ENCODE peak calls at places on chromosomes 7 and 10, in four cellular contexts. T, V, N and J are unnamed samples.
A peak's percentile ranks its signal among the peaks of the same experiment; 100 is the strongest.

GRCh38 chr7:15326044-15326644 is 235.7 kb downstream of the AGMO start:
- DNase-seq in T (no peak), V (peak; percentile 25), N (no peak), J (no peak)

GRCh38 chr7:155444746-155445145 is 13.2 kb upstream of the EN2 start:
- DNase-seq in T (no peak), V (no peak), N (no peak), J (no peak)

GRCh38 chr7:140670343-140670935 is 2.3 kb upstream of the ADCK2 start:
- DNase-seq in T (no peak), V (no peak), N (no peak), J (no peak)

GRCh38 chr10:58266826-58267712 is 625 bp downstream of the IPMK start:
- DNase-seq in T (peak; percentile 62), V (peak; percentile 17), N (peak; percentile 27), J (no peak)

GRCh38 chr7:81676813-81677212 is 93.0 kb downstream of the HGF start:
- DNase-seq in T (peak; percentile 52), V (no peak), N (peak; percentile 59), J (no peak)

GRCh38 chr7:129514683-129515082 is 12.4 kb downstream of the SMKR1 start:
- DNase-seq in T (peak; percentile 19), V (no peak), N (no peak), J (no peak)

GRCh38 chr10:121243003-121243898 is 355.0 kb downstream of the FGFR2 start:
- DNase-seq in T (peak; percentile 12), V (no peak), N (no peak), J (no peak)

GRCh38 chr7:2445047-2445446 is 31.2 kb downstream of the GRIFIN start:
- DNase-seq in T (no peak), V (no peak), N (no peak), J (no peak)

GRCh38 chr10:96524745-96525144 is 11.0 kb upstream of the TLL2 start:
- DNase-seq in T (no peak), V (no peak), N (no peak), J (no peak)

GRCh38 chr10:117137031-117137910 is 799 bp downstream of the VAX1 start:
- DNase-seq in T (peak; percentile 45), V (no peak), N (no peak), J (no peak)

GRCh38 chr10:129921801-129922597 is 42.1 kb downstream of the EBF3 start:
- DNase-seq in T (no peak), V (no peak), N (no peak), J (no peak)

GRCh38 chr7:16098585-16099179 is 322.7 kb downstream of the CRPPA start:
- DNase-seq in T (no peak), V (peak; percentile 8), N (no peak), J (no peak)

GRCh38 chr10:114413398-114413797 is 9.1 kb upstream of the AFAP1L2 start:
- DNase-seq in T (peak; percentile 88), V (no peak), N (no peak), J (peak; percentile 84)

GRCh38 chr10:73576178-73576889 is 14.8 kb downstream of the USP54 start:
- DNase-seq in T (peak; percentile 69), V (no peak), N (no peak), J (no peak)

GRCh38 chr10:100774223-100774622 is 28.8 kb downstream of the PAX2 start:
- DNase-seq in T (no peak), V (no peak), N (no peak), J (no peak)

GRCh38 chr10:18959369-18959768 is 89.2 kb upstream of the MALRD1 start:
- DNase-seq in T (no peak), V (no peak), N (no peak), J (no peak)

GRCh38 chr7:103921692-103922091 is 67.8 kb downstream of the RELN start:
- DNase-seq in T (no peak), V (no peak), N (no peak), J (no peak)

GRCh38 chr7:145169908-145170307 is 334.1 kb upstream of the TPK1 start:
- DNase-seq in T (no peak), V (no peak), N (no peak), J (no peak)

GRCh38 chr10:988667-989545 is 672 bp downstream of the GTPBP4 start:
- DNase-seq in T (peak; percentile 27), V (no peak), N (no peak), J (no peak)

DNA sequence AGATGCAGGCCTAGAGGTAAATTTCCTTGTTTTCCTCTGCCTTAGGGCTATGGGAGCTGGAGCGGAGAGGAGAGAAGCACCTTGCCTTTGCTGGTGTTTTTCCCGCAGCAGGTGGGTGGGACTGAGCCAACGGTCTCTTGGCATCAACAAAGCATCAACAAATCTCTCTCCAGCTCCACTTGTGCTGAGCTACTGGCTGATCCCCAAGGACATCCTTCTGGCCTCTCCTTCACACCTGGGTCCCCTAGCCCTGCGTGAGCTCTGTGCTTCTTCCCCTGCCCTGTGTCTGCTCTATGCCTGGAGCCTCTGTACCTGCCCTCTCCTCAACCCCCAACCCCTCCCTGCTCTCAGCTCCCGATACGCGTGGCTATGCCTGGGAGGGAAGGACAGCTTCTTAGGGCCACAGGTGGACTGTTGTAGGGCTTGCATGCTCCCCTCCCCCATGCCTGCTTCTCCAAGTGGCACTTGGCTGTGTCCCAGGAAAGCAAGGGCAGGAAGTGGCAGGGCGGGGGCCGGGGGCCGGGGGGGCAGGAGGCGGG is 3.2 kb upstream of the CLDN4 start:
- DNase-seq in T (peak; percentile 70), V (peak; percentile 78), N (peak; percentile 67), J (no peak)
- TF ChIP-seq CTCF in T (no peak), V (no peak), N (no peak), J (no peak)

DNA sequence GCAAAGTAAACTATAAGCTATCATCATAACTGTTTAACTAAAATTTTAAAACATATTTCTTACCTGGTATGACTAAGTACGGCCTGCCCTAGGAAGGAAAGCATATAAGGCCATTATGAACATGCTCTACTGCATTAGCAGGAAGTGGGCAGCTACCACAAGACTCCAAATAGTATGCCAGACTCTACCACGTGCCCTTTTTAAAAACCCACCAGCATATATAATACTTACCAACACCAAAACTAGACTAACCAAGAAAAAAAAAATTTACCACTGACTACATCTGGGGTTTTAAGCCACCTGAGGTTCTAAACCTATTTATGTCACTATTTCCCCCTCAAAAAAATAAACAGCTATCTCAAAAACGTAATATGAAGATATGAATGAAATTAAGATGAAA is 30.1 kb downstream of the NUDCD3 start:
- DNase-seq in T (peak; percentile 30), V (no peak), N (no peak), J (no peak)
- H3K4me3 ChIP-seq in T (no peak overlapping the region), V (no peak overlapping the region), N (no peak overlapping the region), J (no peak overlapping the region)

DNA sequence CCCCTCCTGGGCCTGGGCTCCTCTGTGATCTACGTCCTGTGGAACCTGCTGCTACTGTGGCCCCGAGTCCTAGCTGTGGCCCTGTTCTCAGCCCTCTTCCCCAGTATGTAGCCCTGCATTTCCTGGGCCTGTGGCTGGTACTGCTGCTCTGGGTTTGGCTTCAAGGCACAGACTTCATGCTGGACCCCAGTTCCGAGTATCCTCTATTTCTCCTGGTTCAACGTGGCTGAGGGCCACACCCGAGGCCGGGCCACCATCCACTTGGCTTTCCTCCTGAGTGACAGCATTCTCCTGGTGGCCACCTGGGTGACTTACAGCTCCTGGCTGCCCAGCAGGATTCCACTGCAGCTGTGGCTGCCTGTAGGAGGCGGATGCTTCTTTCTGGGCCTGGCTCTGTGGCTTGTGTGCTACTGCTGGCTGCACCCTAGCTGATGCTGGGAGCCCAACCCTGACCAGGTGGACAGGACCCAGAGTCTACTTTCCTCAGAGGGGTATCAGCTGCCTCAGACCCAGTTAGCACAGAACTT is 37.8 kb upstream of the MMD2 start:
- DNase-seq in T (no peak), V (no peak), N (no peak), J (no peak)
- TF ChIP-seq CTCF in T (no peak), V (no peak), N (no peak), J (no peak)

DNA sequence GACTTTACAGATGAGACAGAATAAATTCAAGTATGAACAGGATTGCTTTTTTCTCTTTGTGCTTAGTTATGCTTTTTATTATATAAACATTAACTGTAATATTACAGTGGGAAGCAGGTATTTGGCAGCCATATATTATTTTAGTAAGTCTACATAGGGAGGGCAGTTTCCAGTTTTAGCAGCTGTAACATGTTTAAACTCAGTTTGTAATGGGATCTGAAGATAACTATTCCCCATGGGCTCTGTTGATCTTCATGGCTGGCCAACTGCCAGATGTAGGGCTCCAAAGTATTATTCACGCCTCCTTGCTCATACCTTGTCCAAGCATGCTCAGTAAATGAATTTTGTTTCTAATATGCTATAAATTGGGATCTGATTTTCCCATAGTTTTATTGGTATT is 182.4 kb downstream of the ARID5B start:
- DNase-seq in T (peak; percentile 89), V (no peak), N (peak; percentile 70), J (no peak)
- H3K4me3 ChIP-seq in T (peak overlapping the region; percentile 39), V (no peak overlapping the region), N (no peak overlapping the region), J (no peak overlapping the region)

GRCh38 chr7:116097365-116098009 is 66.9 kb upstream of the TFEC start:
- DNase-seq in T (peak; percentile 70), V (peak; percentile 24), N (no peak), J (peak; percentile 43)
- TF ChIP-seq CTCF in T (peak; percentile 10), V (no peak), N (no peak), J (peak; percentile 20)

GRCh38 chr10:60576130-60577069 is 186.7 kb upstream of the ANK3 start:
- DNase-seq in T (no peak), V (no peak), N (no peak), J (no peak)
- H3K4me3 ChIP-seq in T (no peak overlapping the region), V (no peak overlapping the region), N (no peak overlapping the region), J (no peak overlapping the region)

GRCh38 chr7:108222236-108222892 is 92.2 kb upstream of the LAMB4 start:
- DNase-seq in T (no peak), V (no peak), N (no peak), J (no peak)
- TF ChIP-seq CTCF in T (no peak), V (no peak), N (peak; percentile 14), J (peak; percentile 8)

GRCh38 chr7:4144801-4145470 is 537.2 kb upstream of the FOXK1 start:
- DNase-seq in T (no peak), V (no peak), N (peak; percentile 48), J (no peak)
- H3K4me3 ChIP-seq in T (no peak overlapping the region), V (no peak overlapping the region), N (no peak overlapping the region), J (no peak overlapping the region)

DNA sequence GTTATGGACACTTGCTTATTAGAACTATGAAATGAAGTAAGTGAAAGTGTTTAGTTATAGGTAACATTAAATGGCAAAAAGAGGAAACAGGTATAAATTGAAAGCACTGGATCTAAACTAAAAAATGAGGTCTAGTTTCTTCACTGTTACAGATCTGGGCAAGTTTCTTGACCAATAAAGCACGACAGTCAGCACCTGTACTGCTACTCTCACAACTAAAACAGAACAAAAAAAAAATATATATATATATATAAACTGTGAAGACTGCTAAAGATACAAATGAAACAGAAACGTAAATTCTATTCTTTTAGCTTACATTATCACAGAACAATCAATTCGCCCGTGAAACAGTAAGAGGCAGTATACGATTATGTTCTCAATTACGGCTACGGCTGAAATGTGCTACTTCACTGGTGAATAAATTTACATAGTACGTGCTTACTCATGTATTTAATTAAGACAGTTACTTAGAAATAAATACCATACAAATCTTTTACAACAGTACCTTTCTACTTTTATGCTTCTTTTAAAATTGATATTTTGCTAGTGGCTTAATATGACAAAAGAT is 4.2 kb downstream of the AHR start:
- DNase-seq in T (peak; percentile 61), V (no peak), N (no peak), J (no peak)
- TF ChIP-seq CTCF in T (peak; percentile 52), V (peak; percentile 36), N (no peak), J (peak; percentile 54)